ENCODE peak calls at places on chromosomes 12 and 14, in ten cellular contexts. B is psoas muscle, H is GM12865, R is neural progenitor cell, J is mesothelial cell of epicardium, Y is endothelial cell, T is WTC11, F is fibroblast of lung, I is HFF-Myc, A is foreskin fibroblast. L is an unnamed sample.

GRCh38 chr12:108788076-108788782 is 56.9 kb upstream of the CORO1C start:
- DNase-seq in I (no peak), F (no peak), B (peak; percentile 75), T (no peak), Y (no peak), J (no peak), H (no peak), A (no peak), R (no peak), L (no peak)

GRCh38 chr12:125652689-125653088 is 587.5 kb downstream of the AACS start:
- DNase-seq in J (no peak), Y (no peak), F (no peak), T (no peak), B (no peak), I (no peak), H (no peak), R (no peak), A (no peak), L (no peak)

GRCh38 chr14:103530390-103530789 is 1.4 kb downstream of the TRMT61A start:
- DNase-seq in H (no peak), T (peak; percentile 77), B (peak; percentile 56), A (no peak), F (no peak), R (peak; percentile 89), J (no peak), Y (no peak), I (no peak), L (no peak)

GRCh38 chr12:121766290-121767039 is 27.0 kb downstream of the RHOF start:
- DNase-seq in J (no peak), T (no peak), Y (no peak), B (no peak), R (no peak), A (no peak), H (no peak), F (peak; percentile 47), I (no peak), L (no peak)

GRCh38 chr14:105087963-105088811 is 23.0 kb upstream of the GPR132 start:
- DNase-seq in J (no peak), I (no peak), A (peak; percentile 79), B (no peak), F (peak; percentile 85), R (peak; percentile 88), H (no peak), T (peak; percentile 66), Y (peak; percentile 60), L (peak; percentile 50)

GRCh38 chr12:98770230-98770629 is 125.1 kb downstream of the APAF1 start:
- DNase-seq in Y (no peak), A (no peak), I (no peak), F (no peak), H (no peak), J (no peak), T (no peak), R (no peak), B (no peak), L (no peak)

GRCh38 chr14:58104808-58105207 is 47.2 kb downstream of the ARMH4 start:
- DNase-seq in R (no peak), H (no peak), J (no peak), A (peak; percentile 45), B (no peak), T (no peak), F (peak; percentile 91), I (peak; percentile 49), Y (no peak), L (no peak)

GRCh38 chr14:24392327-24393098 is 6.3 kb upstream of the NYNRIN start:
- DNase-seq in J (no peak), H (no peak), R (no peak), I (no peak), A (peak; percentile 50), Y (no peak), T (no peak), F (peak; percentile 59), B (no peak), L (no peak)

GRCh38 chr14:74838141-74838540 is 37.8 kb downstream of the PROX2 start:
- DNase-seq in T (no peak), J (no peak), I (no peak), R (no peak), B (no peak), A (no peak), F (no peak), H (peak; percentile 29), Y (no peak), L (no peak)

GRCh38 chr12:3727354-3727753 is 25.6 kb downstream of the CRACR2A start:
- DNase-seq in J (no peak), F (no peak), T (no peak), A (no peak), H (no peak), Y (no peak), R (no peak), B (no peak), I (no peak), L (no peak)

GRCh38 chr12:107302649-107303386 is 209.5 kb upstream of the CRY1 start:
- DNase-seq in R (no peak), B (no peak), J (no peak), F (peak; percentile 15), A (no peak), Y (no peak), H (no peak), I (no peak), T (no peak), L (no peak)
- TF ChIP-seq CTCF in R (no peak), B (no peak), J (no peak), F (no peak), A (no peak), Y (no peak), H (no peak), I (no peak), T (no peak), L (no peak)

GRCh38 chr12:127270193-127270592 is 996.8 kb upstream of the TMEM132C start:
- DNase-seq in T (no peak), R (no peak), H (no peak), Y (no peak), F (peak; percentile 68), I (no peak), B (no peak), A (peak; percentile 95), J (no peak), L (no peak)
- TF ChIP-seq CTCF in T (no peak), R (no peak), H (no peak), Y (no peak), F (no peak), I (no peak), B (no peak), A (no peak), J (no peak), L (no peak)

DNA sequence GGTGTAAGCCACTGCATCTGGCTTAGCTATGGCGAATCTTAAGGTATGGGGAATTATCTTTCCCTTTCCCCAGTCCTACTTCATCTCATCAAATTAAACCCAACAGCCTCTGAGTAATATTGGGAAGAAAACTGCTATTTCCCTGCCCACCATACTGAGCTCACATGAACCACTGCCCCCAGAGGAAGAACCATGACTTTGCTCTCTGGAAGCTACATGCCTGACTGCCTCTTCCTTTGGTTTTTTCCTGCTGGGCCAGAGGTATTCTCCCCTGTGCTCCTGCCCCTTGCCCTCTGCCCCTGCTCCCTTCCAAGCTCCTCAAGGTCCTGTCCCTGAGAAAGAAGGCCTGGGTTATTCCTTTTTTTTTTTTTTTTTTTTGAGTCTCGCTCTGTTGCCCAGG is 15.2 kb downstream of the RILPL2 start:
- DNase-seq in A (no peak), T (no peak), I (no peak), J (no peak), Y (no peak), B (no peak), H (no peak), F (no peak), R (no peak), L (no peak)
- TF ChIP-seq CTCF in A (no peak), T (no peak), I (no peak), J (no peak), Y (no peak), B (no peak), H (no peak), F (no peak), R (no peak), L (no peak)

DNA sequence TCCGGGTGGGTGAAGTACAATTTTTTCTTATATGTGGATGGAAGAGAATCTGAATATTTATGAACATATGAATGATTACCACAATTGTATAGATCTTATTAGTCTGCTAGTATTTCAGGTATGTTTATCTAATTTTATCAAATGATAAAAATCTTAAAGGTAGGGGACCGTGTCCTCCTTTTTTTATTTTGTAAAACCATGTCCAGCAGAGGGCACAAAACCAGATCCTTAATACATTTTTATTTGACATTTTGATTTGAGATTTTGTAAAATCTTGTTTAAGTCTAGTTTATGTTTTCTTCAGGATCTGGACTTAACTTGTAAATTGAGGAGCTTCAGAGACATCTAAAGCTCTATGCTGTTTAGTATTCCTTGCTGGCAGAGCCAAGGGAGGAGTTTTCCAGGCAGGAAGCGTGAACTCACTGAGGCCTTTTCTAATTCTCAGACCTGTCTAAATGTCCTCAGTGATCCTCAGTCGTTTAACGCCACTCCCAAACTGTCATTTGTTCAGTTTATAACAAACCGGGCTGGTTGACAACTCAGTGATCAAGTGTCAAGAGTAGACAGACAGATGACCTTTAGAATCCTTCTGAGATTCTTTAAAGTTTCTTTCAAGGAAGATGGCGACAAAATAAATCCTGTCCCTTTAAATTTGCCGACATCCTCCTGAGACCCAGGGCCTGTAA is 263.9 kb downstream of the KTN1 start:
- DNase-seq in H (no peak), J (no peak), Y (no peak), A (no peak), F (no peak), R (no peak), B (no peak), I (no peak), T (no peak), L (no peak)
- TF ChIP-seq CTCF in H (no peak), J (no peak), Y (peak; percentile 34), A (no peak), F (no peak), R (peak; percentile 36), B (peak; percentile 17), I (no peak), T (no peak), L (peak; percentile 45)

DNA sequence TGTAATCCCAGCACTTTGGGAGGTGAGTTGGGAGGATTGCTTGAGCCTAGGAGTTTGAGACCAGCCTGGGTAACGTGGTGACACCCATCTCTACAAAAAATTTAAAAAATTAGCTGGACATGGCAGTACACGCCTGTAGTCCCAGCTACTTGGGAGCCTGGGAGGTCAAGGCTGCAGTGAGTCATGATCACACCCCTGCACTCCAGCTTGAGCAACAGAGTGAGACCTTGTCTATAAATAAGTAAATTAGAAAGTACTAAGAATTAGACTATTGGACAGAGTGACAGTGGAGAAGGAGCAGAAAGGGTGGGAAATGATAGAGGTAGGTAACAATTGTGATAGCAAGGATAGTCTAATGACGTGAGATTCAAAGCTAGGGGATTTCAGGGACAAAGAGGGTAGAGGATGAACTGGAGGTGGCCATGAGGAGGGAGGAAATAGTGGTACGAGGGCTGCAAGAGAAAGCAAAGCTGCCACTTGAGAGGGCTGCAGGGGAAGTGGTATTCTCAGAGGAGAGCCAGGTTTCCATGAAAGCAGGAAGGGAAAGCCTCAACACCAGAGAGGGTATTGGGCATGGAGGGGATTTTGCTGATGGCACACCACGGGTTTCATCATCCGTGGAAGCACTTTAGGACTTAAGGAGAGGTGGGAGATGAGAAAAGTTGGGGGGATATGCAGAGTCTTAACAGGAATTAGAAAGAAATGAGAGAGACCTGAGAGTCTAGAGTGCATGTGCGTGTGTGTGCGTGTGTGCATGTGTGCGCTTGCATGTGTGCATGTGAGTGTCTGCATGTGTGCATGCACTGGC is 85.6 kb downstream of the SYNE2 start:
- DNase-seq in H (peak; percentile 72), A (no peak), J (no peak), R (no peak), T (no peak), B (no peak), F (no peak), Y (no peak), I (no peak), L (no peak)
- TF ChIP-seq CTCF in H (no peak), A (no peak), J (no peak), R (no peak), T (no peak), B (no peak), F (no peak), Y (no peak), I (no peak), L (no peak)

GRCh38 chr12:66119229-66119869 is 11.2 kb downstream of the LLPH start:
- DNase-seq in Y (no peak), A (no peak), J (no peak), F (no peak), T (no peak), H (no peak), R (no peak), I (no peak), B (no peak), L (no peak)
- TF ChIP-seq CTCF in Y (no peak), A (no peak), J (no peak), F (no peak), T (no peak), H (no peak), R (no peak), I (no peak), B (no peak), L (no peak)

L was measured in neural crest cell.